ENCODE peak calls at places on chromosome 14, in seven cellular contexts. One of them, this sample, is unnamed. For H3K27me3, the result is how much of the 10 kb centered on the place peaks cover.

GRCh38 chr14:80658733-80659132 is 282.8 kb downstream of the CEP128 start:
- DNase-seq in astrocyte: no peak
- DNase-seq in tibial artery: no peak
- DNase-seq in esophagus squamous epithelium: no peak
- DNase-seq in vagina: no peak
- DNase-seq in lung: no peak
- DNase-seq in A673: no peak
- DNase-seq in this sample: no peak

GRCh38 chr14:24335461-24336146 is 733 bp upstream of the ADCY4 start:
- DNase-seq in lung: no peak
- DNase-seq in astrocyte: no peak
- DNase-seq in A673: no peak
- DNase-seq in vagina: no peak
- DNase-seq in tibial artery: no peak
- DNase-seq in esophagus squamous epithelium: no peak
- DNase-seq in this sample: no peak

GRCh38 chr14:91417983-91418386 is 365 bp upstream of the CCDC88C start:
- DNase-seq in vagina: no peak
- DNase-seq in A673: peak
- DNase-seq in esophagus squamous epithelium: no peak
- DNase-seq in tibial artery: no peak
- DNase-seq in lung: no peak
- DNase-seq in astrocyte: no peak
- DNase-seq in this sample: no peak

GRCh38 chr14:23099212-23099861 is 4.0 kb downstream of the C14orf119 start:
- DNase-seq in vagina: peak
- DNase-seq in esophagus squamous epithelium: no peak
- DNase-seq in A673: no peak
- DNase-seq in tibial artery: no peak
- DNase-seq in astrocyte: no peak
- DNase-seq in lung: no peak
- DNase-seq in this sample: no peak

GRCh38 chr14:34628681-34629135 is 1.2 kb downstream of the SNX6 start:
- DNase-seq in esophagus squamous epithelium: no peak
- DNase-seq in A673: peak
- DNase-seq in lung: no peak
- DNase-seq in vagina: no peak
- DNase-seq in tibial artery: no peak
- DNase-seq in astrocyte: no peak
- DNase-seq in this sample: no peak

GRCh38 chr14:84074626-84075025 is 1455.3 kb upstream of the FLRT2 start:
- DNase-seq in esophagus squamous epithelium: no peak
- DNase-seq in A673: no peak
- DNase-seq in vagina: no peak
- DNase-seq in tibial artery: no peak
- DNase-seq in astrocyte: no peak
- DNase-seq in lung: no peak
- DNase-seq in this sample: no peak

GRCh38 chr14:101215266-101215665 is 311.7 kb upstream of the RTL1 start:
- DNase-seq in esophagus squamous epithelium: no peak
- DNase-seq in lung: no peak
- DNase-seq in A673: no peak
- DNase-seq in astrocyte: no peak
- DNase-seq in vagina: peak
- DNase-seq in tibial artery: peak
- DNase-seq in this sample: no peak

GRCh38 chr14:20697273-20698017 is 8.9 kb downstream of the ANG start:
- DNase-seq in lung: peak
- DNase-seq in tibial artery: peak
- DNase-seq in A673: peak
- DNase-seq in astrocyte: peak
- DNase-seq in esophagus squamous epithelium: no peak
- DNase-seq in vagina: no peak
- DNase-seq in this sample: peak

GRCh38 chr14:101820283-101820798 is 58.8 kb downstream of the PPP2R5C start:
- DNase-seq in tibial artery: no peak
- DNase-seq in astrocyte: no peak
- DNase-seq in vagina: no peak
- DNase-seq in A673: no peak
- DNase-seq in lung: no peak
- DNase-seq in esophagus squamous epithelium: no peak
- DNase-seq in this sample: no peak

GRCh38 chr14:22900088-22900799 is 17.2 kb downstream of the REM2 start:
- DNase-seq in lung: no peak
- DNase-seq in A673: peak
- DNase-seq in esophagus squamous epithelium: no peak
- DNase-seq in tibial artery: no peak
- DNase-seq in vagina: no peak
- DNase-seq in astrocyte: peak
- DNase-seq in this sample: peak

DNA sequence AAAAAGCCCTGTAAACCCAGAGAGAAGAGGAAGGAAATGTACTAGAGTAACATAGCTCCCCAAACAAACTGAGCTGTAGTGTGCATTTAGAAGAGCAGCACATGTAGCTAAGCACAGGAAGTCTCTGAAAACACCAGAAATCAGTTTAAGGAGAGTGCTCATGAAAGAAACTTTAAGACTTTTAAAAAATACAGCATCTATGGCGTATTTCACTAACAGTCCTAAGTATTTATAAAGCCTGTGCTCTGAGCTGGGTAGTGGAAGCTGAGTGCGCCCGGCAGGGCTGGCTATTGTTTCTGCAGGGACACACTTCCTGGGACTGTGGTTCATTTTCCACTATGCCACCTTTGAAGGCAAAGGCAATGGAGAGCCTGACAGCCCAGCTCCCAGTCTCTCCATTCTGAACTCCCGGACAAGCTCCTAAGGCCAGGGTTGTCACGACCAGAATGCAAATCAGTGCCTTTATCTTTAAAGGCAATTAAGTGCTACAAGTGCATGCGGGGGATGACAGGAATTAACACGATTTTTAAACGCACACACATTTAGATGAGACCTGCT is 45.4 kb downstream of the NIN start:
- DNase-seq in astrocyte: no peak
- DNase-seq in tibial artery: no peak
- DNase-seq in A673: no peak
- DNase-seq in lung: no peak
- DNase-seq in esophagus squamous epithelium: no peak
- DNase-seq in vagina: no peak
- DNase-seq in this sample: no peak
- H3K4me3 ChIP-seq in astrocyte: no peak
- H3K4me3 ChIP-seq in tibial artery: no peak
- H3K4me3 ChIP-seq in A673: no peak
- H3K4me3 ChIP-seq in lung: no peak
- H3K4me3 ChIP-seq in esophagus squamous epithelium: no peak
- H3K4me3 ChIP-seq in vagina: no peak
- H3K4me3 ChIP-seq in this sample: no peak

DNA sequence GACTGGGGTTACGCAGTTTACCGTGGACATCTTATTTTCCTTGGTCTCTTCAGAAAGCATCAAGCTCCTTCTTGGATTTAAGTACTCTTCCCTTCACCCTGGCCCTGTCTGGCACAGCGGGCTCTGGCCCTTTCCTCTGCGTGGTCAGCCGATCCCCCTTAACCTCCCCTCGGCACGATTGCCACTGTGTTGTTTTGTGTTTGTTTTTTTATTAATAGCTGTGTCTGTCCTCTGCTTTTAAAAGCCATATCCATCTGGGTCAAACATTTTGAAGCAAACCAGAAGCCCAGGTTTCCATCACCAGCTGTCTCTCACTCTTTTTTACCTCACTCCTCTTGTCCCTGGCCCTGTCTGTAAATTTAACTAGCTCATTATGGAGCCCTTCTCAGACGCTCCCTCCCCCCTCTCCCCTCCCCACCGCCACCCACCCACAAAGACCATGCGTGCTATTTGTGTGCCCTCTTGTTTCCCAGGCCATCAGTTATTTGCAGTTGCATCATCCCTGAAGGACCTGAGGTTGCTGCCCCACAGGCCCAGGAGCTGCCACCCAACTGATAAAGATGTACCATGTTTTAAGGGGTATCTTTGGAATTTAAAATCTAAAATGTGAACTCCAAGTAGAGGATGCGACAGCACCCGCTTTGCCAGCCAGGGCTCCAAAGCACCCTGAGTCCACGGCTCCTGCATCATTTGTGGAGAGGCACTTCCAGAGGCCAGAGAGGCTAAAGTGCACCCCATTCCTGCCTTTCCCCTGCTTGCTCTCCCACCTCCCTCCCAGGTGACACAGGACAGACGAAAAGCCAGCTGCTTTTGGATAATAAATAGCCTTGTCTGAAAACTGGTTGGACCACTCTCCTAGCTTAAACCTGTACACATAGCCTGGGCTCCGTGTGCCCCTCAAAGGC is 3.9 kb downstream of the BCL11B start:
- DNase-seq in esophagus squamous epithelium: no peak
- DNase-seq in tibial artery: no peak
- DNase-seq in lung: no peak
- DNase-seq in A673: no peak
- DNase-seq in astrocyte: no peak
- DNase-seq in vagina: no peak
- DNase-seq in this sample: no peak
- H3K27me3 ChIP-seq in esophagus squamous epithelium: under half
- H3K27me3 ChIP-seq in tibial artery: half or more
- H3K27me3 ChIP-seq in lung: under half
- H3K27me3 ChIP-seq in A673: under half
- H3K27me3 ChIP-seq in astrocyte: half or more
- H3K27me3 ChIP-seq in vagina: under half
- H3K27me3 ChIP-seq in this sample: under half

GRCh38 chr14:95264271-95264973 is 55.3 kb downstream of the CLMN start:
- DNase-seq in tibial artery: no peak
- DNase-seq in A673: no peak
- DNase-seq in astrocyte: no peak
- DNase-seq in esophagus squamous epithelium: no peak
- DNase-seq in vagina: peak
- DNase-seq in lung: no peak
- DNase-seq in this sample: no peak
- H3K27ac ChIP-seq in tibial artery: no peak
- H3K27ac ChIP-seq in A673: peak
- H3K27ac ChIP-seq in astrocyte: peak
- H3K27ac ChIP-seq in esophagus squamous epithelium: peak
- H3K27ac ChIP-seq in vagina: no peak
- H3K27ac ChIP-seq in lung: no peak
- H3K27ac ChIP-seq in this sample: peak

GRCh38 chr14:104694475-104694950 is 5.1 kb downstream of the INF2 start:
- DNase-seq in A673: no peak
- DNase-seq in astrocyte: no peak
- DNase-seq in esophagus squamous epithelium: no peak
- DNase-seq in vagina: no peak
- DNase-seq in tibial artery: no peak
- DNase-seq in lung: no peak
- DNase-seq in this sample: no peak

GRCh38 chr14:104692261-104692938 is 3.0 kb downstream of the INF2 start:
- DNase-seq in esophagus squamous epithelium: no peak
- DNase-seq in astrocyte: no peak
- DNase-seq in lung: no peak
- DNase-seq in tibial artery: no peak
- DNase-seq in A673: no peak
- DNase-seq in vagina: no peak
- DNase-seq in this sample: no peak

GRCh38 chr14:104694991-104695659 is 5.7 kb downstream of the INF2 start:
- DNase-seq in A673: peak
- DNase-seq in esophagus squamous epithelium: no peak
- DNase-seq in lung: no peak
- DNase-seq in vagina: no peak
- DNase-seq in tibial artery: no peak
- DNase-seq in astrocyte: peak
- DNase-seq in this sample: peak

GRCh38 chr14:104692939-104693315 is 3.5 kb downstream of the INF2 start:
- DNase-seq in lung: no peak
- DNase-seq in A673: no peak
- DNase-seq in esophagus squamous epithelium: no peak
- DNase-seq in astrocyte: no peak
- DNase-seq in tibial artery: no peak
- DNase-seq in vagina: no peak
- DNase-seq in this sample: no peak

GRCh38 chr14:104693482-104694431 is 4.3 kb downstream of the INF2 start:
- DNase-seq in A673: no peak
- DNase-seq in esophagus squamous epithelium: no peak
- DNase-seq in tibial artery: no peak
- DNase-seq in lung: no peak
- DNase-seq in astrocyte: no peak
- DNase-seq in vagina: no peak
- DNase-seq in this sample: no peak
- H3K4me3 ChIP-seq in A673: no peak
- H3K4me3 ChIP-seq in esophagus squamous epithelium: no peak
- H3K4me3 ChIP-seq in tibial artery: no peak
- H3K4me3 ChIP-seq in lung: no peak
- H3K4me3 ChIP-seq in astrocyte: no peak
- H3K4me3 ChIP-seq in vagina: no peak
- H3K4me3 ChIP-seq in this sample: no peak

GRCh38 chr14:77495354-77495753 is 3.3 kb downstream of the ISM2 start:
- DNase-seq in vagina: no peak
- DNase-seq in astrocyte: no peak
- DNase-seq in esophagus squamous epithelium: no peak
- DNase-seq in lung: no peak
- DNase-seq in A673: peak
- DNase-seq in tibial artery: no peak
- DNase-seq in this sample: no peak
- H3K27me3 ChIP-seq in vagina: under half
- H3K27me3 ChIP-seq in astrocyte: under half
- H3K27me3 ChIP-seq in esophagus squamous epithelium: under half
- H3K27me3 ChIP-seq in lung: under half
- H3K27me3 ChIP-seq in A673: under half
- H3K27me3 ChIP-seq in tibial artery: under half
- H3K27me3 ChIP-seq in this sample: under half

GRCh38 chr14:87630808-87631207 is 362.2 kb downstream of the GALC start:
- DNase-seq in vagina: no peak
- DNase-seq in lung: no peak
- DNase-seq in A673: peak
- DNase-seq in astrocyte: no peak
- DNase-seq in esophagus squamous epithelium: no peak
- DNase-seq in tibial artery: no peak
- DNase-seq in this sample: no peak
- H3K27ac ChIP-seq in vagina: no peak
- H3K27ac ChIP-seq in lung: no peak
- H3K27ac ChIP-seq in A673: no peak
- H3K27ac ChIP-seq in astrocyte: no peak
- H3K27ac ChIP-seq in esophagus squamous epithelium: no peak
- H3K27ac ChIP-seq in tibial artery: no peak
- H3K27ac ChIP-seq in this sample: no peak

DNA sequence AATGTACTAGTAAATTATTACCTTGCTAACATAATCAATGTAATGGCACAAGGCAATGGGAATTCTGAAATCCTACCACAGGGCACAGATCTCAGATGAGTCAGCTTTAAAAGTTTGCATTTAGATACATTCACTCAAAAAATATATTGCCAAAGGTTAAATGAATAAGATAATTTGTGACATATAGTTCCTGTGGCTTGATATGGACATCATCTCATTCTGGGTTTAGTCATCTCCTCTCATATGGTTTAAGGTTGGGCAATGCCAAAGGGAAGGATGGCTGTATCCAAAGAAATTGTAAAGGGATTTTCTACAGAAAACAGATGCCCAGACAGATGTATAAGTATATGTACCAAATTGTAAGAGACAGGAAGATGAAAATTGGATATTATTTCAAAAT is 1065.0 kb downstream of the LRFN5 start:
- DNase-seq in A673: no peak
- DNase-seq in astrocyte: no peak
- DNase-seq in vagina: no peak
- DNase-seq in tibial artery: no peak
- DNase-seq in lung: no peak
- DNase-seq in esophagus squamous epithelium: no peak
- DNase-seq in this sample: no peak
- H3K4me3 ChIP-seq in A673: no peak
- H3K4me3 ChIP-seq in astrocyte: no peak
- H3K4me3 ChIP-seq in vagina: no peak
- H3K4me3 ChIP-seq in tibial artery: no peak
- H3K4me3 ChIP-seq in lung: no peak
- H3K4me3 ChIP-seq in esophagus squamous epithelium: no peak
- H3K4me3 ChIP-seq in this sample: no peak